ENCODE peak calls at places on chromosomes 7 and 10, in six cellular contexts. C is upper lobe of right lung, A is tibial artery, L is fibroblast of mammary gland, Y is cardiac fibroblast, B is fibroblast of pulmonary artery. V is an unnamed sample.
A peak's percentile ranks its signal among the peaks of the same experiment; 100 is the strongest.

GRCh38 chr7:112204072-112204775 is 2.0 kb downstream of the DOCK4 start:
- DNase-seq in C (no peak), A (no peak), L (peak; percentile 38), Y (peak; percentile 40), B (peak; percentile 25), V (peak; percentile 15)

GRCh38 chr10:79191951-79192676 is 123.3 kb downstream of the ZMIZ1 start:
- DNase-seq in C (no peak), A (no peak), L (no peak), Y (peak; percentile 19), B (no peak), V (no peak)

GRCh38 chr10:53403688-53404087 is 631.1 kb upstream of the MBL2 start:
- DNase-seq in C (peak; percentile 65), A (no peak), L (no peak), Y (no peak), B (peak; percentile 37), V (peak; percentile 58)

GRCh38 chr10:58758311-58758710 is 245.6 kb downstream of the BICC1 start:
- DNase-seq in C (no peak), A (no peak), L (no peak), Y (no peak), B (no peak), V (no peak)

GRCh38 chr10:43231523-43232078 is 35.3 kb downstream of the RASGEF1A start:
- DNase-seq in C (peak; percentile 57), A (no peak), L (no peak), Y (no peak), B (no peak), V (no peak)

GRCh38 chr10:105269689-105270088 is 628.6 kb downstream of the SORCS3 start:
- DNase-seq in C (no peak), A (no peak), L (no peak), Y (no peak), B (no peak), V (no peak)

GRCh38 chr10:26698909-26699308 is 1.4 kb downstream of the PDSS1 start:
- DNase-seq in C (no peak), A (no peak), L (no peak), Y (no peak), B (no peak), V (no peak)

GRCh38 chr10:13831711-13832110 is 244.9 kb downstream of the PRPF18 start:
- DNase-seq in C (no peak), A (no peak), L (no peak), Y (no peak), B (peak; percentile 39), V (no peak)

GRCh38 chr10:92814790-92815189 is 33.5 kb upstream of the EXOC6 start:
- DNase-seq in C (no peak), A (no peak), L (no peak), Y (no peak), B (no peak), V (no peak)

GRCh38 chr10:124155781-124156401 is 62.5 kb upstream of the CHST15 start:
- DNase-seq in C (no peak), A (peak; percentile 67), L (peak; percentile 11), Y (no peak), B (peak; percentile 64), V (no peak)

GRCh38 chr7:111092406-111093160 is 1.7 kb downstream of the LRRN3 start:
- DNase-seq in C (no peak), A (no peak), L (no peak), Y (no peak), B (no peak), V (no peak)

GRCh38 chr10:79189853-79190435 is 121.2 kb downstream of the ZMIZ1 start:
- DNase-seq in C (no peak), A (no peak), L (no peak), Y (no peak), B (no peak), V (peak; percentile 64)

GRCh38 chr10:110179220-110179619 is 28.2 kb upstream of the MXI1 start:
- DNase-seq in C (no peak), A (no peak), L (no peak), Y (no peak), B (no peak), V (no peak)

GRCh38 chr10:108801220-108801619 is 1122.1 kb downstream of the XPNPEP1 start:
- DNase-seq in C (no peak), A (no peak), L (no peak), Y (no peak), B (no peak), V (no peak)

GRCh38 chr10:62885656-62886461 is 69.7 kb upstream of the EGR2 start:
- DNase-seq in C (no peak), A (no peak), L (peak; percentile 80), Y (peak; percentile 85), B (peak; percentile 52), V (peak; percentile 29)

GRCh38 chr10:90229486-90229885 is 528.1 kb downstream of the KIF20B start:
- DNase-seq in C (no peak), A (no peak), L (no peak), Y (no peak), B (no peak), V (no peak)

GRCh38 chr10:88241501-88241900 is 341.6 kb downstream of the RNLS start:
- DNase-seq in C (no peak), A (no peak), L (no peak), Y (no peak), B (no peak), V (no peak)

GRCh38 chr7:17965600-17965999 is 25.3 kb upstream of the SNX13 start:
- DNase-seq in C (no peak), A (no peak), L (peak; percentile 60), Y (peak; percentile 72), B (peak; percentile 41), V (peak; percentile 70)

GRCh38 chr10:117178190-117178589 is 19.1 kb upstream of the KCNK18 start:
- DNase-seq in C (no peak), A (no peak), L (no peak), Y (no peak), B (no peak), V (no peak)

GRCh38 chr7:155844526-155844925 is 32.3 kb upstream of the SHH start:
- DNase-seq in C (no peak), A (no peak), L (no peak), Y (no peak), B (no peak), V (no peak)

GRCh38 chr10:133401981-133402725 is 8.2 kb downstream of the MTG1 start:
- DNase-seq in C (peak; percentile 51), A (peak; percentile 43), L (no peak), Y (no peak), B (no peak), V (no peak)

GRCh38 chr7:2539031-2540028 is 16.0 kb downstream of the BRAT1 start:
- DNase-seq in C (no peak), A (peak; percentile 52), L (no peak), Y (no peak), B (no peak), V (no peak)

GRCh38 chr10:69051303-69051702 is 36.6 kb upstream of the SRGN start:
- DNase-seq in C (peak; percentile 71), A (peak; percentile 78), L (peak; percentile 77), Y (peak; percentile 73), B (peak; percentile 50), V (no peak)

GRCh38 chr10:70960783-70961570 is 72.6 kb upstream of the PCBD1 start:
- DNase-seq in C (no peak), A (no peak), L (no peak), Y (no peak), B (no peak), V (no peak)

GRCh38 chr10:63630928-63631685 is 109.9 kb downstream of the REEP3 start:
- DNase-seq in C (no peak), A (no peak), L (no peak), Y (no peak), B (peak; percentile 95), V (no peak)

GRCh38 chr10:13990392-13990805 is 340.3 kb downstream of the FRMD4A start:
- DNase-seq in C (no peak), A (no peak), L (peak; percentile 77), Y (peak; percentile 49), B (peak; percentile 61), V (no peak)

GRCh38 chr10:42939237-42939636 is 137.6 kb upstream of the RET start:
- DNase-seq in C (no peak), A (no peak), L (no peak), Y (no peak), B (no peak), V (no peak)

GRCh38 chr10:16440396-16441105 is 3.7 kb downstream of the PTER start:
- DNase-seq in C (no peak), A (no peak), L (no peak), Y (peak; percentile 22), B (peak; percentile 5), V (peak; percentile 53)

GRCh38 chr7:155830961-155831806 is 18.9 kb upstream of the SHH start:
- DNase-seq in C (peak; percentile 52), A (peak; percentile 46), L (no peak), Y (no peak), B (no peak), V (no peak)

GRCh38 chr10:122190553-122190952 is 80.5 kb upstream of the BTBD16 start:
- DNase-seq in C (no peak), A (no peak), L (peak; percentile 57), Y (no peak), B (no peak), V (no peak)

GRCh38 chr7:140084972-140085371 is 22.2 kb upstream of the PARP12 start:
- DNase-seq in C (no peak), A (no peak), L (no peak), Y (no peak), B (no peak), V (peak; percentile 20)

GRCh38 chr7:27901028-27901760 is 161.2 kb downstream of the TAX1BP1 start:
- DNase-seq in C (no peak), A (no peak), L (peak; percentile 71), Y (peak; percentile 76), B (peak; percentile 54), V (peak; percentile 38)
- H3K4me3 ChIP-seq in C (peak overlapping the region; percentile 12), A (peak overlapping the region; percentile 17), L (peak overlapping the region; percentile 6), Y (no peak overlapping the region), B (peak overlapping the region; percentile 46), V (no peak overlapping the region)

DNA sequence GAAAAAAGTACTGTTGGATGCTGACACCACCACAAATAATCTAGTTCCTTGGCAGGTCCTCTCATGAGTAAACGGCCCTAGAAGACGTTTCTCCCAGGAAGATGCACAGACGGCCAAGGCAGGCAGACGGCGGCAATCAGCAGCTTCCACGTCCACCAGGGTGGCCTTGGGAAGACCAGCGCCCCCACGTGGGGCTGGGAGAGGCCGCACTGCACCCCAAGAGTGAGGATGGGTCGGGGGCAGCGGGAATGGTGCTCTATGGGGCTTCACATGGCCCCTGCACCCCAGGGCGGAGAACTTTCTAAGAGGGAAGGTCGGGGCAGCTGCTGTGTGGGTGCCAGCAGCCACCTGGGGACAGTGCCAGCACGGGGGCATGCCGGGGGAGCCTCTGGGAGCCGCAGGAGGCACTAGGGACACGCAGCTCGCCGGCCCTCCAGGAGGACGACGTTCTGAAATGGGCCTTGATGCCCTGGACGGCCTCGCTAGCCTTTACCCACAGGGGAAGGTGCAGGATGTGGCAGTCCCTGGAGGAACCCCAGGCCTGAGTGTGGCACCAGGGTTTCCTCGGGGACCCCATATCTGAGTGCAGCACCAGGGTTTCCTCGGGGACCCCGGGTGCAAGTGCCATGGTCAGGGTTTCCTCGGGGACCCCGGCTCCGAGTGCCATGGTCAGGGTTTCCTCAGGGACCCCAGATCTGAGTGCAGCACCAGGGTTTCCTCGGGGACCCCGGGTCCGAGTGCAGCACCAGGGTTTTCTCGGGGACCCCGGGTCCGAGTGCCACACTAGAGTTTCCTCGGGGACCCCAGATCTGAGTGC is 539.9 kb downstream of the DNAJB6 start:
- DNase-seq in C (no peak), A (no peak), L (no peak), Y (no peak), B (no peak), V (no peak)
- TF ChIP-seq CTCF in C (peak; percentile 4), A (no peak), L (no peak), Y (no peak), B (no peak), V (no peak)

GRCh38 chr10:24518981-24519597 is 204.6 kb downstream of the ARHGAP21 start:
- DNase-seq in C (no peak), A (no peak), L (peak; percentile 67), Y (peak; percentile 75), B (peak; percentile 76), V (peak; percentile 63)
- H3K4me3 ChIP-seq in C (no peak overlapping the region), A (no peak overlapping the region), L (no peak overlapping the region), Y (no peak overlapping the region), B (no peak overlapping the region), V (no peak overlapping the region)

GRCh38 chr7:43479042-43479441 is 103.9 kb upstream of the STK17A start:
- DNase-seq in C (no peak), A (no peak), L (no peak), Y (no peak), B (no peak), V (peak; percentile 24)
- TF ChIP-seq CTCF in C (no peak), A (no peak), L (peak; percentile 11), Y (no peak), B (no peak), V (no peak)